ENCODE peak calls at places on chromosome 20, in six cellular contexts. H, B, Q, V, F and Z are unnamed samples.

GRCh38 chr20:12058201-12058600 is 140.5 kb downstream of the BTBD3 start:
- DNase-seq in F (no peak), H (no peak), Q (no peak), V (no peak), B (no peak), Z (no peak)

GRCh38 chr20:43492101-43492500 is 15.4 kb upstream of the L3MBTL1 start:
- DNase-seq in B (no peak), F (no peak), H (no peak), V (no peak), Q (no peak), Z (no peak)

GRCh38 chr20:25009218-25010145 is 16.9 kb upstream of the APMAP start:
- DNase-seq in V (no peak), B (no peak), F (no peak), H (peak), Q (peak), Z (no peak)

GRCh38 chr20:21175433-21175832 is 49.6 kb downstream of the KIZ start:
- DNase-seq in F (no peak), B (no peak), H (no peak), Q (no peak), V (no peak), Z (no peak)

GRCh38 chr20:25178563-25179438 is 16.7 kb upstream of the ENTPD6 start:
- DNase-seq in B (no peak), H (no peak), F (no peak), Q (peak), V (peak), Z (peak)

GRCh38 chr20:9392892-9393857 is 121.2 kb upstream of the LAMP5 start:
- DNase-seq in Q (peak), B (no peak), H (peak), F (no peak), V (peak), Z (peak)

GRCh38 chr20:5171074-5171789 is 44.4 kb downstream of the CDS2 start:
- DNase-seq in B (no peak), H (no peak), Q (no peak), F (no peak), V (no peak), Z (peak)

GRCh38 chr20:46588532-46589509 is 38.4 kb upstream of the OCSTAMP start:
- DNase-seq in H (no peak), Q (no peak), F (no peak), V (no peak), B (no peak), Z (no peak)

GRCh38 chr20:60057866-60058807 is 99.9 kb downstream of the CDH26 start:
- DNase-seq in B (no peak), Q (peak), F (no peak), V (peak), H (no peak), Z (peak)

GRCh38 chr20:10488436-10489053 is 53.4 kb downstream of the SLX4IP start:
- DNase-seq in H (no peak), V (no peak), B (no peak), F (no peak), Q (no peak), Z (no peak)

GRCh38 chr20:24523661-24524060 is 54.2 kb downstream of the SYNDIG1 start:
- DNase-seq in V (no peak), Q (no peak), B (no peak), H (no peak), F (no peak), Z (no peak)

GRCh38 chr20:33874129-33874528 is 63.0 kb downstream of the CHMP4B start:
- DNase-seq in Q (no peak), V (no peak), H (no peak), F (no peak), B (no peak), Z (no peak)

GRCh38 chr20:58432190-58432954 is 43.3 kb downstream of the VAPB start:
- DNase-seq in V (peak), F (no peak), H (no peak), B (no peak), Q (no peak), Z (no peak)

GRCh38 chr20:8020314-8021079 is 936 bp upstream of the TMX4 start:
- DNase-seq in V (peak), B (peak), Q (peak), H (no peak), F (no peak), Z (no peak)

GRCh38 chr20:917416-917815 is 1.3 kb upstream of the ANGPT4 start:
- DNase-seq in V (no peak), Q (no peak), H (no peak), F (no peak), B (no peak), Z (no peak)

GRCh38 chr20:32638848-32639247 is 34.9 kb downstream of the C20orf203 start:
- DNase-seq in Q (peak), B (no peak), H (no peak), F (no peak), V (no peak), Z (peak)

GRCh38 chr20:50690979-50691584 is at the start of gene RIPOR3:
- DNase-seq in H (no peak), B (no peak), V (no peak), Q (no peak), F (no peak), Z (peak)

GRCh38 chr20:62897666-62898065 is 28.6 kb downstream of the DIDO1 start:
- DNase-seq in H (no peak), V (no peak), B (no peak), F (peak), Q (no peak), Z (no peak)

GRCh38 chr20:13006825-13007224 is 1.9 kb upstream of the SPTLC3 start:
- DNase-seq in V (no peak), F (no peak), H (no peak), Q (no peak), B (no peak), Z (no peak)

GRCh38 chr20:25510202-25510601 is 75.1 kb downstream of the NINL start:
- DNase-seq in H (no peak), F (no peak), B (no peak), V (no peak), Q (no peak), Z (no peak)